ENCODE peak calls at places on chromosomes 13 and 19, in four cellular contexts. Y is IMR-90, V is HCT116, D is HepG2. F is an unnamed sample.

GRCh38 chr13:45747071-45747470 is 45.0 kb downstream of the CBY2 start:
- DNase-seq in Y (no peak), V (no peak), D (no peak), F (no peak)

GRCh38 chr13:82275644-82276043 is 1606.6 kb downstream of the SLITRK1 start:
- DNase-seq in Y (no peak), V (no peak), D (no peak), F (no peak)

GRCh38 chr13:74325106-74325505 is 190.9 kb upstream of the KLF12 start:
- DNase-seq in Y (peak), V (no peak), D (peak), F (peak)

GRCh38 chr13:28327761-28328607 is 166.9 kb downstream of the FLT1 start:
- DNase-seq in Y (peak), V (no peak), D (no peak), F (no peak)

GRCh38 chr13:99626461-99627082 is 125.3 kb downstream of the TM9SF2 start:
- DNase-seq in Y (peak), V (peak), D (no peak), F (no peak)

GRCh38 chr13:108226184-108226583 is 8.0 kb downstream of the ABHD13 start:
- DNase-seq in Y (no peak), V (no peak), D (peak), F (no peak)

GRCh38 chr13:37277435-37278144 is 172.1 kb upstream of the CSNK1A1L start:
- DNase-seq in Y (peak), V (no peak), D (peak), F (no peak)

GRCh38 chr13:27005976-27006518 is 165.6 kb downstream of the USP12 start:
- DNase-seq in Y (no peak), V (no peak), D (no peak), F (no peak)

GRCh38 chr19:33402421-33403220 is 29.1 kb downstream of the CEBPG start:
- DNase-seq in Y (no peak), V (no peak), D (no peak), F (no peak)

GRCh38 chr19:6396305-6396704 is 3.3 kb upstream of the GTF2F1 start:
- DNase-seq in Y (no peak), V (no peak), D (no peak), F (no peak)

GRCh38 chr19:55474269-55475265 is 1.9 kb upstream of the ZNF628 start:
- DNase-seq in Y (no peak), V (no peak), D (no peak), F (no peak)

GRCh38 chr13:112843392-112844250 is 125.4 kb upstream of the MCF2L start:
- DNase-seq in Y (no peak), V (no peak), D (no peak), F (no peak)

GRCh38 chr19:8973501-8974091 is 36.6 kb downstream of the MUC16 start:
- DNase-seq in Y (no peak), V (no peak), D (no peak), F (no peak)

GRCh38 chr19:19659646-19660245 is 3.7 kb downstream of the ATP13A1 start:
- DNase-seq in Y (no peak), V (no peak), D (no peak), F (no peak)

GRCh38 chr13:77326905-77327604 is at the start of gene MYCBP2:
- DNase-seq in Y (peak), V (peak), D (peak), F (peak)

GRCh38 chr19:27794444-27795042 is 1418.4 kb downstream of the UQCRFS1 start:
- DNase-seq in Y (peak), V (no peak), D (peak), F (no peak)

GRCh38 chr13:21060063-21060826 is 1.1 kb downstream of the LATS2 start:
- DNase-seq in Y (peak), V (no peak), D (no peak), F (peak)

GRCh38 chr19:18895828-18896341 is at the start of gene CERS1:
- DNase-seq in Y (no peak), V (no peak), D (no peak), F (no peak)

GRCh38 chr19:1189419-1189818 is 15.4 kb upstream of the SBNO2 start:
- DNase-seq in Y (peak), V (peak), D (no peak), F (no peak)

GRCh38 chr13:32731576-32731975 is 145.3 kb downstream of the PDS5B start:
- DNase-seq in Y (peak), V (no peak), D (no peak), F (peak)

GRCh38 chr13:50936681-50937080 is 27.1 kb downstream of the RNASEH2B start:
- DNase-seq in Y (no peak), V (no peak), D (no peak), F (no peak)

GRCh38 chr13:105196052-105196451 is 1339.4 kb downstream of the EFNB2 start:
- DNase-seq in Y (peak), V (no peak), D (no peak), F (peak)

GRCh38 chr19:5893907-5894703 is 9.5 kb downstream of the NDUFA11 start:
- DNase-seq in Y (no peak), V (no peak), D (no peak), F (peak)

GRCh38 chr19:33052352-33052972 is 12.2 kb downstream of the RHPN2 start:
- DNase-seq in Y (peak), V (no peak), D (peak), F (no peak)

GRCh38 chr19:24033962-24034342 is 53.0 kb upstream of the ZNF254 start:
- DNase-seq in Y (peak), V (no peak), D (peak), F (peak)

GRCh38 chr13:91280806-91281205 is 66.7 kb upstream of the MIR17HG start:
- DNase-seq in Y (no peak), V (no peak), D (no peak), F (peak)

GRCh38 chr19:20259615-20260014 is 92.6 kb downstream of the ZNF486 start:
- DNase-seq in Y (no peak), V (no peak), D (no peak), F (no peak)

GRCh38 chr13:36370108-36370429 is 23.9 kb upstream of the SPART start:
- DNase-seq in Y (no peak), V (no peak), D (no peak), F (no peak)

GRCh38 chr19:15449620-15450527 is at the start of gene WIZ:
- DNase-seq in Y (peak), V (no peak), D (peak), F (peak)

GRCh38 chr19:32692727-32693061 is 1.1 kb downstream of the NUDT19 start:
- DNase-seq in Y (no peak), V (no peak), D (no peak), F (no peak)

GRCh38 chr13:113297370-113297871 is 382 bp downstream of the LAMP1 start:
- DNase-seq in Y (no peak), V (no peak), D (no peak), F (peak)

DNA sequence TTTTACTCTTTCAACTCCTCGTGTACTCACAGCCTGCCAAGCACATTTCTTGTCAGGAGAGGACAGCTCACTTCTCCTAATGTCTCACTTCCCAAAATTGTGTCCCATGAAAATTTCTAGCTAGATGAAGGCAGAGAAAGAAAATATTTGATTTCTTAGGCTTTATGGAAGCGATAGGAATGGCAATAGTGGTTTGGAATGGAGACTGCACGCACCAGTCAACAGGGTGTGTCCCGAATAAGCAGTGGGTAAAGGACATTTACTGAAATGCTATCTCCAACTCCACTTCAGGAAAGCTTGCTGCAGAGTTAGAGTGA is 321 bp upstream of the ZNF222 start:
- DNase-seq in Y (no peak), V (no peak), D (no peak), F (no peak)
- H3K9ac ChIP-seq in Y (peak), V (no peak), D (peak), F (no peak)

DNA sequence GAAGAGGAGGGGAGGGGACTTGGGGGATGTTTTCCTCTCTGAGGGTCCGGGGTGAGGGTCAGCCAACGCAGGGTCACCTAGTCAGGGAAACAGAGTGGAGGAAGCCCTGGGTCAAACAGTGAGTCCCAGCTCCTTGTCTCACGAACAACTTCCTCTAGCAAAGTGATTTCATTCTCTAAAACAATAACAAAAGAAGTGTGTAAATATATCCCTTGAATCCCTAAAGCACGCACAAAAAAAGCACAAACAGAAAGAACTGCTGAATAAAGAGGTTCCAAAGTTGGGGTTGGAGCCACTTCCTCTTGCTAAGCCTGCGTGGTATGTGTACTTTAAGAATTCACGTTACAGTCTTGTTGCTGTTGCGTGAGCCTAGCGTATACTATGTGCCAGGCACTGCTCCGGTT is 1.5 kb upstream of the C5AR2 start:
- DNase-seq in Y (peak), V (no peak), D (no peak), F (peak)
- TF ChIP-seq POLR2A in Y (no peak), V (no peak), D (no peak), F (no peak)

DNA sequence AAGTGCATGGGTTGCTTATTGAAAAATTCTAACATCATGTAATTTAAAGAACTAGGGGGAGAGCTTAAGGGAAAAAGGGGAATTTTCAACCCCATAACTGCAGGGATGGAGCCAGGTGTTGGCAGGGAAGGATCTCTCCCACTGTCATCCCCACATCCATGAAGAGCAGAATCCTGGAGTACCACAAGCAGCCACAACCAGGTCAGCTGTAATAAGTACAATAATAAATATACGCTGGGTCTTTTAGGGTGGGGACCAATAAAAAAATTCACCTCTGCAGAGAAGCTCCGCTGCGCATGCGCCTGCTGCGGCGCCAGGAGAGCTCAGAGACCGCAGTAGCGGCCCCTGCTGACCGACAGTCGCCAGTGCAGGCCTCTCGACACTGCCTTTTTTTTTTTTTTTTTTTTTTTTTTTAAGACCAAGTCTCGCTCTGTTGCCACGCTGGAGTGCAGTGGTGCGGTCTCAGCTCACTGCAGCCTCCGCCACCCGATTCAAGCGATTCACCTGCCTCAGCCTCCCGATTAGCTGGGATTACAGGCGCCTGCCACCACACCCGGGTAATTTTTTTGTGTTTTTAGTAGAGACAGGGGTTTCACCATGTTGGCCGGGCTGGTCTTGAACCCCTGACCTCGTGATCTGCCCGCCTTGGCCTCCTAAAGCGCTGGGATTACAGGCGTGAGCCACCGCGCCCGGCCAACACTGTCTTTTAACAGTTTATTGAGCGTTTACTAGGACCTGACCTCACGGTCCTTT is 2.5 kb upstream of the EEF2 start:
- DNase-seq in Y (peak), V (peak), D (peak), F (peak)
- H3K9ac ChIP-seq in Y (peak), V (peak), D (peak), F (no peak)

GRCh38 chr19:38561658-38562057 is 56.1 kb downstream of the MAP4K1 start:
- DNase-seq in Y (no peak), V (no peak), D (no peak), F (no peak)

GRCh38 chr19:38562096-38562495 is 55.7 kb downstream of the MAP4K1 start:
- DNase-seq in Y (no peak), V (no peak), D (no peak), F (no peak)

GRCh38 chr19:38565686-38566105 is 52.1 kb downstream of the MAP4K1 start:
- DNase-seq in Y (no peak), V (no peak), D (no peak), F (no peak)

GRCh38 chr19:38563475-38563874 is 54.3 kb downstream of the MAP4K1 start:
- DNase-seq in Y (no peak), V (no peak), D (no peak), F (no peak)

GRCh38 chr19:38564981-38565685 is 52.6 kb downstream of the MAP4K1 start:
- DNase-seq in Y (no peak), V (no peak), D (no peak), F (no peak)
- TF ChIP-seq POLR2A in Y (no peak), V (no peak), D (no peak), F (no peak)

DNA sequence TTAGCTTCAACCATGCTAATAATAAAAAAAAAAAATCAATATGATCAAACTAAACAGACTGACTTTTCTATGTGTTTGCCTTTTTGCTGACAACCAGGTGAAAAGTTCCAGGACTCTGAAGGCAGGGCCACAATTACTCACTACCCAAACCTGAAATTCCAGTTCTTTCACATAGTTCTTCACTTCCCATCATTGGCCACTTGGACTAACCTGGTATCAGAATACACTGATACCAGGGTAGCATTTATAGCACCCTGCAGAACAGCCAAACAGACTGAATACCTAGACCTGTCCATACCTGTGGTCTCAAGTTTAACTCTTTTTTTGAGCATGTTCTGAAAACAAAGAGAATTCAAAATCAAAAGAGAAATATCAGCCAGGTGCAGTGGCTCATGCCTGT is 25.1 kb downstream of the ELF1 start:
- DNase-seq in Y (no peak), V (peak), D (no peak), F (no peak)
- H3K9ac ChIP-seq in Y (no peak), V (peak), D (no peak), F (no peak)

GRCh38 chr19:39196320-39196719 is 444 bp upstream of the NCCRP1 start:
- DNase-seq in Y (no peak), V (no peak), D (no peak), F (no peak)

GRCh38 chr19:39195755-39196154 is 1.0 kb upstream of the NCCRP1 start:
- DNase-seq in Y (no peak), V (no peak), D (no peak), F (no peak)

GRCh38 chr19:39199025-39199424 is 2.3 kb downstream of the NCCRP1 start:
- DNase-seq in Y (peak), V (no peak), D (peak), F (peak)

GRCh38 chr19:39196860-39197562 is at the start of gene NCCRP1:
- DNase-seq in Y (no peak), V (no peak), D (no peak), F (no peak)

DNA sequence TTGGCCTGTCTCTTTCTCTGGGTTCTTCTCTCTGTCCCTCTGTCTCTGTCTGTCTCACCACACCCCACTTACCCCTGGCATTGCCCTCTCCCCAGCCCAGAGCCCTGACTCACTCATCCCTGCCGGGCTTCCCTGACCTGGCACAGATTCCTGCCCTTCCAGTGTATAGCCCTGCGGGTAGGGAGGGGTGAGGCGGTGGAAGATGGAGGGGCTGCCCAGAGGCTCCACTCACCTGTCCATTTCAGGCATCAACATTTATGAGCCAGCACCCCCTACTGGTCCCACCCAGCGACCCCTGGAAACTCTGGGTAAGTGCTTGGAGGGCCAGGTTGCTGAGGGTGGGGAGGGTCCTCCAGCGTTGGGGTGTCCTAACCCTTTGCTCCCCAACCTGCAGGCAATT is 1.0 kb downstream of the NCCRP1 start:
- DNase-seq in Y (no peak), V (no peak), D (no peak), F (no peak)
- TF ChIP-seq POLR2A in Y (no peak), V (no peak), D (no peak), F (no peak)

F was measured in endothelial cell of umbilical vein.